ENCODE peak calls at places on chromosomes 1 and 21, in seven cellular contexts. O is HCT116, A is GM12892, I is HepG2, T is suprapubic skin, L is transverse colon, W is stomach. D is an unnamed sample.

GRCh38 chr1:7827134-7827955 is 25.5 kb downstream of the UTS2 start:
- DNase-seq in O (no peak), A (no peak), I (no peak), T (no peak), L (no peak), W (no peak), D (no peak)

GRCh38 chr1:178927003-178927402 is 56.1 kb upstream of the ANGPTL1 start:
- DNase-seq in O (no peak), A (no peak), I (no peak), T (no peak), L (no peak), W (no peak), D (no peak)

GRCh38 chr1:2378441-2378851 is 12.9 kb downstream of the MORN1 start:
- DNase-seq in O (no peak), A (no peak), I (no peak), T (no peak), L (peak; percentile 3), W (no peak), D (no peak)

GRCh38 chr1:13779930-13780329 is 79.9 kb downstream of the PRDM2 start:
- DNase-seq in O (no peak), A (no peak), I (no peak), T (no peak), L (no peak), W (no peak), D (no peak)

GRCh38 chr1:181504294-181505115 is 21.2 kb downstream of the CACNA1E start:
- DNase-seq in O (peak; percentile 62), A (no peak), I (peak; percentile 48), T (no peak), L (no peak), W (no peak), D (no peak)

GRCh38 chr1:174931214-174931613 is 68.5 kb upstream of the CACYBP start:
- DNase-seq in O (no peak), A (no peak), I (no peak), T (no peak), L (no peak), W (no peak), D (no peak)

GRCh38 chr1:151539321-151540020 is 638 bp upstream of the TUFT1 start:
- DNase-seq in O (peak; percentile 95), A (no peak), I (peak; percentile 83), T (peak; percentile 86), L (peak; percentile 95), W (peak; percentile 95), D (peak; percentile 94)

GRCh38 chr1:204728045-204728444 is 42.5 kb upstream of the LRRN2 start:
- DNase-seq in O (no peak), A (no peak), I (no peak), T (no peak), L (no peak), W (no peak), D (no peak)

GRCh38 chr1:2155147-2155598 is 39.4 kb downstream of the FAAP20 start:
- DNase-seq in O (no peak), A (no peak), I (no peak), T (no peak), L (no peak), W (no peak), D (no peak)

GRCh38 chr21:41952568-41953248 is 1.1 kb downstream of the C2CD2 start:
- DNase-seq in O (no peak), A (no peak), I (no peak), T (no peak), L (peak; percentile 18), W (no peak), D (no peak)

GRCh38 chr1:92949937-92950817 is 11.1 kb downstream of the DIPK1A start:
- DNase-seq in O (no peak), A (no peak), I (no peak), T (no peak), L (no peak), W (no peak), D (no peak)

GRCh38 chr1:100614570-100614969 is 76.6 kb downstream of the GPR88 start:
- DNase-seq in O (no peak), A (no peak), I (no peak), T (no peak), L (no peak), W (no peak), D (no peak)

GRCh38 chr1:182340233-182341058 is 51.1 kb downstream of the GLUL start:
- DNase-seq in O (no peak), A (no peak), I (peak; percentile 37), T (no peak), L (no peak), W (no peak), D (no peak)

GRCh38 chr1:10338047-10338446 is 60.8 kb upstream of the PGD start:
- DNase-seq in O (peak; percentile 16), A (peak; percentile 45), I (peak; percentile 15), T (no peak), L (peak; percentile 23), W (no peak), D (no peak)

GRCh38 chr1:50661626-50662025 is 238.4 kb upstream of the DMRTA2 start:
- DNase-seq in O (no peak), A (no peak), I (no peak), T (no peak), L (no peak), W (no peak), D (no peak)

GRCh38 chr1:31412732-31413404 is at the start of gene SERINC2:
- DNase-seq in O (no peak), A (peak; percentile 73), I (no peak), T (no peak), L (peak; percentile 63), W (peak; percentile 66), D (peak; percentile 39)

GRCh38 chr1:14435368-14436023 is 163.0 kb upstream of the KAZN start:
- DNase-seq in O (no peak), A (no peak), I (no peak), T (no peak), L (no peak), W (no peak), D (no peak)

GRCh38 chr1:57620589-57620988 is 196.7 kb upstream of the DAB1 start:
- DNase-seq in O (no peak), A (no peak), I (no peak), T (no peak), L (no peak), W (no peak), D (no peak)

GRCh38 chr1:71083271-71083670 is 2.4 kb upstream of the ZRANB2 start:
- DNase-seq in O (no peak), A (no peak), I (no peak), T (no peak), L (no peak), W (no peak), D (no peak)

GRCh38 chr21:46323227-46323709 is 402 bp downstream of the C21orf58 start:
- DNase-seq in O (no peak), A (no peak), I (no peak), T (no peak), L (no peak), W (no peak), D (no peak)

GRCh38 chr21:46325073-46325912 is 1.3 kb downstream of the PCNT start:
- DNase-seq in O (peak; percentile 28), A (peak; percentile 51), I (peak; percentile 35), T (no peak), L (peak; percentile 57), W (peak; percentile 37), D (peak; percentile 46)

GRCh38 chr21:46324390-46325072 is 575 bp downstream of the PCNT start:
- DNase-seq in O (peak; percentile 46), A (peak; percentile 78), I (peak; percentile 42), T (peak; percentile 91), L (peak; percentile 90), W (peak; percentile 90), D (peak; percentile 80)

GRCh38 chr21:46322351-46323226 is 1.1 kb downstream of the C21orf58 start:
- DNase-seq in O (no peak), A (no peak), I (no peak), T (no peak), L (no peak), W (no peak), D (no peak)

DNA sequence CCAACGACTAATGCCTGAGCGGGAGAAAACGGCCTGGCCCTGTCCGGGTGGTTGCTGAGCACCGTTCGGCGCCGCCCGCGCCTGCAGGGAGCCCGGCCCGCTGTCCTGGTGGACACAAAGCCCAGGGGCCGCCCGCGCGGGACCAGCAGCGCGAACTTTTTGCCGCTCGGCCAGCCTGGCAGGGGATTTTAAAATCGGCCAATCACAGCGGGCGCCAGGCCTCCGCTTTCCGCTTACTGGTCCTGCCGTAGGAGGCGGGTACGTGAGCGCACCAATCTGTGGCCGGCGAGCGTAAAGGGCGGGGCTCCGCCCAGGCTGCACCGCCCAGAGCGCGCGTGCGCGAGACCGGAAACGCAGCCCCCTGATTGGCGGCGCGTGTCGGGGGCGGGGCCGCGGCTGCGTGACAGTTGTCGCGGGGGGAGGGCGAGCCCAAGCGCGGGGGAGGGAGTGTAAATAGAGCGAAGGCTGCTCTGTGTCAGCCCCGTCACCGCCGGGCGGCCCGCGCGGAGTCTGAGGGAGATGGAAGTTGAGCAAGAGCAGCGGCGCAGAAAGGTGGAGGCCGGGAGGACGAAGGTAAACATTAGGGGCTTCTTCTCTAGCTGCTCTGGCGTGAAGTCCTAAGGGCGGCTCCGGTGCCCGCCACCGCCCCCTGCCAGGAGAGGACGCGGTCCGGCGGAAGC is at the start of the genes C21orf58 and PCNT:
- DNase-seq in O (peak; percentile 93), A (peak; percentile 95), I (peak; percentile 92), T (peak; percentile 98), L (peak; percentile 98), W (peak; percentile 98), D (peak; percentile 97)
- TF ChIP-seq POLR2AphosphoS5 in O (peak; percentile 71), A (peak; percentile 63), I (peak; percentile 79), T (no peak), L (peak; percentile 28), W (peak; percentile 55), D (peak; percentile 89)

GRCh38 chr1:25875154-25875855 is at the start of gene PAQR7:
- DNase-seq in O (no peak), A (peak; percentile 61), I (peak; percentile 67), T (peak; percentile 79), L (peak; percentile 77), W (peak; percentile 87), D (peak; percentile 70)
- TF ChIP-seq POLR2A in O (peak; percentile 70), A (peak; percentile 23), I (peak; percentile 60), T (peak; percentile 41), L (peak; percentile 38), W (no peak), D (peak; percentile 38)

GRCh38 chr1:158689841-158690240 is 3.3 kb upstream of the SPTA1 start:
- DNase-seq in O (no peak), A (no peak), I (no peak), T (no peak), L (no peak), W (no peak), D (no peak)
- TF ChIP-seq POLR2AphosphoS5 in O (no peak), A (no peak), I (no peak), T (no peak), L (no peak), W (no peak), D (no peak)

GRCh38 chr1:11802973-11803885 is 2.5 kb downstream of the MTHFR start:
- DNase-seq in O (peak; percentile 36), A (peak; percentile 74), I (peak; percentile 64), T (peak; percentile 96), L (peak; percentile 92), W (peak; percentile 89), D (peak; percentile 86)

GRCh38 chr1:11807087-11807486 is 1.1 kb downstream of the CLCN6 start:
- DNase-seq in O (no peak), A (no peak), I (no peak), T (no peak), L (no peak), W (no peak), D (no peak)

GRCh38 chr1:11806307-11806936 is 431 bp downstream of the CLCN6 start:
- DNase-seq in O (no peak), A (peak; percentile 78), I (no peak), T (no peak), L (no peak), W (no peak), D (no peak)

GRCh38 chr1:11805454-11806306 is at the start of the genes CLCN6 and MTHFR:
- DNase-seq in O (peak; percentile 97), A (peak; percentile 97), I (peak; percentile 98), T (peak; percentile 100), L (peak; percentile 100), W (peak; percentile 100), D (peak; percentile 100)

GRCh38 chr1:11804666-11805453 is 904 bp downstream of the MTHFR start:
- DNase-seq in O (no peak), A (no peak), I (no peak), T (peak; percentile 76), L (peak; percentile 65), W (peak; percentile 66), D (peak; percentile 53)
- TF ChIP-seq POLR2A in O (no peak), A (no peak), I (no peak), T (no peak), L (no peak), W (no peak), D (no peak)